ENCODE peak calls at places on chromosomes 7 and 10, in six cellular contexts. One of them, this sample, is unnamed.

GRCh38 chr10:6721964-6722615 is 142.0 kb upstream of the PRKCQ start:
- DNase-seq in endothelial cell of umbilical vein: peak
- DNase-seq in GM12878: no peak
- DNase-seq in K562: no peak
- DNase-seq in HepG2: no peak
- DNase-seq in A549: peak
- DNase-seq in this sample: no peak

GRCh38 chr7:83704564-83704963 is 55.6 kb upstream of the SEMA3E start:
- DNase-seq in GM12878: no peak
- DNase-seq in endothelial cell of umbilical vein: no peak
- DNase-seq in K562: no peak
- DNase-seq in HepG2: no peak
- DNase-seq in A549: no peak
- DNase-seq in this sample: no peak

GRCh38 chr7:150311711-150312110 is 11.4 kb upstream of the LRRC61 start:
- DNase-seq in GM12878: no peak
- DNase-seq in K562: peak
- DNase-seq in HepG2: no peak
- DNase-seq in A549: no peak
- DNase-seq in endothelial cell of umbilical vein: no peak
- DNase-seq in this sample: no peak

GRCh38 chr7:127776776-127777390 is 124.9 kb downstream of the SND1 start:
- DNase-seq in K562: no peak
- DNase-seq in HepG2: no peak
- DNase-seq in A549: no peak
- DNase-seq in GM12878: no peak
- DNase-seq in endothelial cell of umbilical vein: no peak
- DNase-seq in this sample: no peak

GRCh38 chr7:104550362-104550761 is 222.0 kb downstream of the LHFPL3 start:
- DNase-seq in K562: no peak
- DNase-seq in GM12878: no peak
- DNase-seq in A549: no peak
- DNase-seq in endothelial cell of umbilical vein: no peak
- DNase-seq in HepG2: no peak
- DNase-seq in this sample: no peak

GRCh38 chr7:82755705-82756551 is 312.4 kb upstream of the CACNA2D1 start:
- DNase-seq in K562: no peak
- DNase-seq in HepG2: no peak
- DNase-seq in A549: no peak
- DNase-seq in endothelial cell of umbilical vein: no peak
- DNase-seq in GM12878: no peak
- DNase-seq in this sample: no peak

GRCh38 chr7:6497994-6498393 is 50.2 kb upstream of the DAGLB start:
- DNase-seq in K562: no peak
- DNase-seq in endothelial cell of umbilical vein: no peak
- DNase-seq in A549: no peak
- DNase-seq in HepG2: no peak
- DNase-seq in GM12878: no peak
- DNase-seq in this sample: no peak

GRCh38 chr10:124149681-124150080 is 56.3 kb upstream of the CHST15 start:
- DNase-seq in HepG2: no peak
- DNase-seq in A549: no peak
- DNase-seq in endothelial cell of umbilical vein: no peak
- DNase-seq in GM12878: peak
- DNase-seq in K562: no peak
- DNase-seq in this sample: no peak

GRCh38 chr10:43250625-43250924 is 16.3 kb downstream of the RASGEF1A start:
- DNase-seq in GM12878: no peak
- DNase-seq in endothelial cell of umbilical vein: no peak
- DNase-seq in K562: no peak
- DNase-seq in HepG2: no peak
- DNase-seq in A549: no peak
- DNase-seq in this sample: no peak

GRCh38 chr7:140342732-140343514 is 55.4 kb downstream of the SLC37A3 start:
- DNase-seq in K562: peak
- DNase-seq in endothelial cell of umbilical vein: peak
- DNase-seq in A549: peak
- DNase-seq in GM12878: no peak
- DNase-seq in HepG2: peak
- DNase-seq in this sample: peak

GRCh38 chr10:117221156-117221711 is 19.7 kb upstream of the SLC18A2 start:
- DNase-seq in A549: peak
- DNase-seq in HepG2: peak
- DNase-seq in GM12878: no peak
- DNase-seq in K562: no peak
- DNase-seq in endothelial cell of umbilical vein: no peak
- DNase-seq in this sample: peak

GRCh38 chr7:46320956-46321355 is 399.9 kb upstream of the IGFBP3 start:
- DNase-seq in K562: no peak
- DNase-seq in GM12878: no peak
- DNase-seq in HepG2: no peak
- DNase-seq in A549: no peak
- DNase-seq in endothelial cell of umbilical vein: no peak
- DNase-seq in this sample: no peak

GRCh38 chr7:37095122-37095521 is 353.5 kb downstream of the ELMO1 start:
- DNase-seq in A549: no peak
- DNase-seq in HepG2: peak
- DNase-seq in endothelial cell of umbilical vein: no peak
- DNase-seq in K562: no peak
- DNase-seq in GM12878: no peak
- DNase-seq in this sample: no peak

GRCh38 chr7:88338521-88338920 is 31.8 kb upstream of the STEAP4 start:
- DNase-seq in K562: no peak
- DNase-seq in GM12878: no peak
- DNase-seq in A549: no peak
- DNase-seq in HepG2: no peak
- DNase-seq in endothelial cell of umbilical vein: no peak
- DNase-seq in this sample: no peak

GRCh38 chr7:21426286-21426957 is 1.5 kb upstream of the SP4 start:
- DNase-seq in GM12878: no peak
- DNase-seq in A549: no peak
- DNase-seq in HepG2: peak
- DNase-seq in K562: no peak
- DNase-seq in endothelial cell of umbilical vein: no peak
- DNase-seq in this sample: peak

GRCh38 chr10:45627412-45628048 is 45.0 kb downstream of the ZFAND4 start:
- DNase-seq in GM12878: no peak
- DNase-seq in A549: no peak
- DNase-seq in endothelial cell of umbilical vein: no peak
- DNase-seq in K562: no peak
- DNase-seq in HepG2: no peak
- DNase-seq in this sample: no peak

GRCh38 chr7:106418094-106418493 is 133.3 kb upstream of the NAMPT start:
- DNase-seq in endothelial cell of umbilical vein: peak
- DNase-seq in HepG2: no peak
- DNase-seq in K562: no peak
- DNase-seq in GM12878: no peak
- DNase-seq in A549: no peak
- DNase-seq in this sample: peak

GRCh38 chr10:77146937-77147336 is 490.7 kb downstream of the KCNMA1 start:
- DNase-seq in GM12878: no peak
- DNase-seq in K562: no peak
- DNase-seq in HepG2: no peak
- DNase-seq in endothelial cell of umbilical vein: no peak
- DNase-seq in A549: no peak
- DNase-seq in this sample: no peak

GRCh38 chr10:132418520-132419416 is 21.8 kb downstream of the PWWP2B start:
- DNase-seq in K562: no peak
- DNase-seq in A549: peak
- DNase-seq in HepG2: no peak
- DNase-seq in GM12878: no peak
- DNase-seq in endothelial cell of umbilical vein: no peak
- DNase-seq in this sample: peak

GRCh38 chr10:79983286-79983909 is 34.5 kb upstream of the SFTPD start:
- DNase-seq in HepG2: no peak
- DNase-seq in endothelial cell of umbilical vein: no peak
- DNase-seq in A549: no peak
- DNase-seq in K562: no peak
- DNase-seq in GM12878: no peak
- DNase-seq in this sample: no peak

GRCh38 chr10:114507449-114507848 is 103.1 kb upstream of the AFAP1L2 start:
- DNase-seq in HepG2: no peak
- DNase-seq in endothelial cell of umbilical vein: peak
- DNase-seq in K562: no peak
- DNase-seq in A549: peak
- DNase-seq in GM12878: no peak
- DNase-seq in this sample: no peak

GRCh38 chr7:1966631-1967200 is 266.0 kb downstream of the MAD1L1 start:
- DNase-seq in endothelial cell of umbilical vein: no peak
- DNase-seq in GM12878: no peak
- DNase-seq in K562: no peak
- DNase-seq in HepG2: no peak
- DNase-seq in A549: no peak
- DNase-seq in this sample: no peak

GRCh38 chr7:65946895-65947294 is 35.1 kb downstream of the GUSB start:
- DNase-seq in GM12878: no peak
- DNase-seq in A549: peak
- DNase-seq in K562: no peak
- DNase-seq in endothelial cell of umbilical vein: peak
- DNase-seq in HepG2: peak
- DNase-seq in this sample: peak

GRCh38 chr10:44306147-44306710 is 78.7 kb downstream of the CXCL12 start:
- DNase-seq in K562: no peak
- DNase-seq in endothelial cell of umbilical vein: no peak
- DNase-seq in A549: peak
- DNase-seq in HepG2: no peak
- DNase-seq in GM12878: no peak
- DNase-seq in this sample: no peak

GRCh38 chr10:84097787-84098353 is 41.4 kb upstream of the GHITM start:
- DNase-seq in A549: peak
- DNase-seq in GM12878: no peak
- DNase-seq in endothelial cell of umbilical vein: peak
- DNase-seq in HepG2: no peak
- DNase-seq in K562: no peak
- DNase-seq in this sample: peak

GRCh38 chr7:49775949-49776443 is 2.6 kb downstream of the VWC2 start:
- DNase-seq in K562: no peak
- DNase-seq in A549: no peak
- DNase-seq in HepG2: no peak
- DNase-seq in endothelial cell of umbilical vein: no peak
- DNase-seq in GM12878: no peak
- DNase-seq in this sample: no peak

GRCh38 chr7:113175525-113176097 is 57.3 kb upstream of the SMIM30 start:
- DNase-seq in endothelial cell of umbilical vein: no peak
- DNase-seq in HepG2: no peak
- DNase-seq in GM12878: no peak
- DNase-seq in K562: no peak
- DNase-seq in A549: no peak
- DNase-seq in this sample: no peak

GRCh38 chr10:90944759-90945158 is 23.9 kb upstream of the ANKRD1 start:
- DNase-seq in A549: no peak
- DNase-seq in K562: no peak
- DNase-seq in GM12878: no peak
- DNase-seq in endothelial cell of umbilical vein: no peak
- DNase-seq in HepG2: no peak
- DNase-seq in this sample: no peak

GRCh38 chr10:75773139-75773801 is 341.8 kb downstream of the LRMDA start:
- DNase-seq in A549: peak
- DNase-seq in GM12878: no peak
- DNase-seq in K562: no peak
- DNase-seq in endothelial cell of umbilical vein: no peak
- DNase-seq in HepG2: peak
- DNase-seq in this sample: peak

GRCh38 chr10:123574299-123574698 is 91.9 kb upstream of the GPR26 start:
- DNase-seq in endothelial cell of umbilical vein: no peak
- DNase-seq in A549: no peak
- DNase-seq in K562: no peak
- DNase-seq in HepG2: no peak
- DNase-seq in GM12878: no peak
- DNase-seq in this sample: no peak

GRCh38 chr10:23171232-23171876 is 20.8 kb upstream of the PTF1A start:
- DNase-seq in K562: peak
- DNase-seq in HepG2: no peak
- DNase-seq in GM12878: no peak
- DNase-seq in A549: no peak
- DNase-seq in endothelial cell of umbilical vein: peak
- DNase-seq in this sample: peak

GRCh38 chr7:145884716-145885514 is 231.7 kb upstream of the CNTNAP2 start:
- DNase-seq in A549: no peak
- DNase-seq in endothelial cell of umbilical vein: no peak
- DNase-seq in HepG2: no peak
- DNase-seq in K562: no peak
- DNase-seq in GM12878: no peak
- DNase-seq in this sample: peak

GRCh38 chr10:88901610-88902327 is 21.7 kb downstream of the STAMBPL1 start:
- DNase-seq in K562: no peak
- DNase-seq in A549: no peak
- DNase-seq in endothelial cell of umbilical vein: no peak
- DNase-seq in HepG2: no peak
- DNase-seq in GM12878: peak
- DNase-seq in this sample: peak

GRCh38 chr10:102291221-102291905 is 46.0 kb downstream of the GBF1 start:
- DNase-seq in HepG2: no peak
- DNase-seq in GM12878: no peak
- DNase-seq in endothelial cell of umbilical vein: no peak
- DNase-seq in A549: no peak
- DNase-seq in K562: no peak
- DNase-seq in this sample: no peak

GRCh38 chr10:102998508-102998907 is 80.4 kb downstream of the CNNM2 start:
- DNase-seq in HepG2: no peak
- DNase-seq in GM12878: no peak
- DNase-seq in K562: no peak
- DNase-seq in A549: no peak
- DNase-seq in endothelial cell of umbilical vein: no peak
- DNase-seq in this sample: no peak

GRCh38 chr7:74453321-74454011 is at the start of gene GTF2IRD1:
- DNase-seq in K562: peak
- DNase-seq in GM12878: no peak
- DNase-seq in HepG2: peak
- DNase-seq in endothelial cell of umbilical vein: peak
- DNase-seq in A549: peak
- DNase-seq in this sample: peak
- TF ChIP-seq MYC in K562: no peak
- TF ChIP-seq MYC in GM12878: no peak
- TF ChIP-seq MYC in HepG2: peak
- TF ChIP-seq MYC in endothelial cell of umbilical vein: no peak
- TF ChIP-seq MYC in A549: no peak
- TF ChIP-seq MYC in this sample: no peak

GRCh38 chr10:73576178-73576889 is 14.8 kb downstream of the USP54 start:
- DNase-seq in A549: peak
- DNase-seq in K562: no peak
- DNase-seq in endothelial cell of umbilical vein: peak
- DNase-seq in HepG2: peak
- DNase-seq in GM12878: peak
- DNase-seq in this sample: peak
- TF ChIP-seq POLR2A in A549: no peak
- TF ChIP-seq POLR2A in K562: no peak
- TF ChIP-seq POLR2A in endothelial cell of umbilical vein: no peak
- TF ChIP-seq POLR2A in HepG2: no peak
- TF ChIP-seq POLR2A in GM12878: no peak
- TF ChIP-seq POLR2A in this sample: no peak

GRCh38 chr10:14543048-14543903 is 212.6 kb upstream of the FRMD4A start:
- DNase-seq in GM12878: no peak
- DNase-seq in K562: no peak
- DNase-seq in endothelial cell of umbilical vein: no peak
- DNase-seq in HepG2: no peak
- DNase-seq in A549: no peak
- DNase-seq in this sample: peak
- TF ChIP-seq MAX in GM12878: no peak
- TF ChIP-seq MAX in K562: no peak
- TF ChIP-seq MAX in endothelial cell of umbilical vein: no peak
- TF ChIP-seq MAX in HepG2: no peak
- TF ChIP-seq MAX in A549: no peak
- TF ChIP-seq MAX in this sample: no peak

GRCh38 chr7:100174582-100174981 is 2.6 kb downstream of the GPC2 start:
- DNase-seq in endothelial cell of umbilical vein: no peak
- DNase-seq in K562: peak
- DNase-seq in GM12878: no peak
- DNase-seq in HepG2: no peak
- DNase-seq in A549: no peak
- DNase-seq in this sample: no peak
- TF ChIP-seq MYC in endothelial cell of umbilical vein: no peak
- TF ChIP-seq MYC in K562: no peak
- TF ChIP-seq MYC in GM12878: no peak
- TF ChIP-seq MYC in HepG2: no peak
- TF ChIP-seq MYC in A549: no peak
- TF ChIP-seq MYC in this sample: no peak